ENCODE peak calls at places on chromosomes 4 and X, in ten cellular contexts. Z is activated CD4-positive, alpha-beta T cell treated with anti-CD3 and anti-CD28 coated beads, Interleukin-2, amount 50 U/mL, for 1 hour; F is NAMALWA; M is A549; W is NCI-H748 treated with DMSO at 0.1 percent for 48 hours; X is stimulated activated naive CD8-positive, alpha-beta T cell treated with anti-CD3 and anti-CD28 coated beads, Interleukin-15, Interleukin-2, amounts not matched to agents 100 U/mL and 50 U/mL, for 24 hours; B is NCI-H1436 treated with DMSO at 0.1 percent for 48 hours; R is SIG-M5; N is endodermal cell; J is CD4-positive, CD25-positive, alpha-beta regulatory T cell. I is an unnamed sample.

GRCh38 chrX:20056704-20057103 is 60.0 kb downstream of the MAP7D2 start:
- DNase-seq in R (no peak), M (no peak), B (peak; percentile 8), Z (no peak), X (no peak), F (no peak), W (no peak), J (no peak), N (no peak), I (no peak)

GRCh38 chr4:14864365-14864762 is 137.9 kb upstream of the CPEB2 start:
- DNase-seq in R (no peak), N (no peak), X (no peak), B (no peak), M (no peak), F (no peak), J (no peak), Z (no peak), W (no peak), I (no peak)

GRCh38 chr4:29596228-29596627 is 1123.9 kb upstream of the PCDH7 start:
- DNase-seq in X (no peak), W (no peak), J (no peak), F (no peak), Z (no peak), B (no peak), M (no peak), N (no peak), R (no peak), I (no peak)

GRCh38 chr4:1411436-1412375 is 5.5 kb upstream of the NKX1-1 start:
- DNase-seq in W (no peak), M (no peak), N (peak; percentile 51), X (no peak), R (no peak), B (no peak), J (no peak), Z (no peak), F (peak; percentile 11), I (no peak)

GRCh38 chrX:39476596-39476995 is 621.2 kb downstream of the BCOR start:
- DNase-seq in N (peak; percentile 76), W (no peak), F (no peak), Z (no peak), M (no peak), R (no peak), X (no peak), B (no peak), J (no peak), I (no peak)

GRCh38 chrX:78652971-78653822 is 5.9 kb downstream of the RTL3 start:
- DNase-seq in R (peak; percentile 60), X (no peak), W (no peak), F (peak; percentile 15), J (peak; percentile 23), N (no peak), M (peak; percentile 11), Z (no peak), B (no peak), I (no peak)

GRCh38 chrX:80812176-80812575 is 2.5 kb upstream of the BRWD3 start:
- DNase-seq in Z (peak; percentile 20), B (no peak), M (no peak), R (no peak), N (peak; percentile 75), F (peak; percentile 59), X (peak; percentile 29), J (peak; percentile 43), W (no peak), I (no peak)

GRCh38 chrX:39327255-39327654 is 526.0 kb downstream of the MID1IP1 start:
- DNase-seq in M (no peak), F (no peak), N (no peak), J (peak; percentile 62), X (no peak), W (no peak), B (no peak), R (no peak), Z (peak; percentile 32), I (no peak)

GRCh38 chr4:23881052-23881501 is 8.8 kb downstream of the PPARGC1A start:
- DNase-seq in Z (no peak), B (no peak), M (no peak), N (no peak), F (no peak), X (no peak), W (no peak), R (no peak), J (no peak), I (no peak)

GRCh38 chr4:174828845-174829701 is at the start of gene GLRA3:
- DNase-seq in F (peak; percentile 90), Z (no peak), B (peak; percentile 86), R (no peak), J (peak; percentile 15), N (peak; percentile 99), W (peak; percentile 87), M (peak; percentile 67), X (peak; percentile 6), I (peak; percentile 62)

GRCh38 chrX:131288738-131289511 is at the start of gene IGSF1:
- DNase-seq in M (no peak), W (no peak), J (no peak), N (peak; percentile 92), F (no peak), X (no peak), Z (no peak), R (no peak), B (no peak), I (no peak)

GRCh38 chr4:45527160-45527559 is 596.7 kb downstream of the GABRG1 start:
- DNase-seq in M (no peak), J (no peak), B (no peak), Z (no peak), F (no peak), N (no peak), X (no peak), W (no peak), R (no peak), I (no peak)

GRCh38 chrX:123188081-123188480 is 4.0 kb downstream of the GRIA3 start:
- DNase-seq in J (no peak), X (no peak), N (no peak), B (no peak), Z (no peak), F (no peak), M (no peak), R (no peak), W (no peak), I (no peak)

GRCh38 chrX:119605398-119605738 is 856 bp downstream of the NKRF start:
- DNase-seq in J (peak; percentile 25), R (no peak), N (no peak), X (peak; percentile 19), Z (no peak), B (no peak), M (peak; percentile 28), F (no peak), W (peak; percentile 12), I (peak; percentile 35)

GRCh38 chr4:98663226-98664006 is 5.0 kb upstream of the TSPAN5 start:
- DNase-seq in B (no peak), M (no peak), R (no peak), J (peak; percentile 91), N (no peak), Z (peak; percentile 32), F (no peak), W (no peak), X (peak; percentile 72), I (no peak)

GRCh38 chr4:96395747-96396146 is 555.9 kb downstream of the PDHA2 start:
- DNase-seq in W (no peak), R (no peak), N (no peak), X (no peak), F (no peak), Z (no peak), B (no peak), J (no peak), M (no peak), I (no peak)

GRCh38 chrX:2955838-2956237 is 26.7 kb upstream of the ARSD start:
- DNase-seq in B (no peak), F (no peak), N (no peak), X (no peak), R (no peak), Z (no peak), W (no peak), M (no peak), J (no peak), I (no peak)

GRCh38 chr4:106615961-106616360 is 247.4 kb upstream of the GIMD1 start:
- DNase-seq in Z (no peak), N (no peak), R (no peak), J (no peak), X (no peak), W (no peak), B (no peak), F (no peak), M (no peak), I (no peak)

GRCh38 chr4:85166318-85166717 is 199.8 kb upstream of the WDFY3 start:
- DNase-seq in M (no peak), J (no peak), R (no peak), B (no peak), N (no peak), X (no peak), Z (no peak), F (no peak), W (no peak), I (no peak)

GRCh38 chrX:96407043-96407442 is 277.6 kb upstream of the DIAPH2 start:
- DNase-seq in M (peak; percentile 4), N (peak; percentile 38), W (no peak), R (no peak), Z (no peak), J (no peak), F (no peak), X (no peak), B (no peak), I (no peak)

GRCh38 chr4:166277851-166278250 is 404.8 kb downstream of the TLL1 start:
- DNase-seq in J (no peak), F (no peak), N (no peak), Z (no peak), W (no peak), X (no peak), B (no peak), R (no peak), M (no peak), I (no peak)

GRCh38 chr4:171847751-171848150 is 34.5 kb downstream of the GALNTL6 start:
- DNase-seq in Z (no peak), N (no peak), F (no peak), J (no peak), B (no peak), W (no peak), M (no peak), R (no peak), X (no peak), I (no peak)

GRCh38 chr4:75141162-75141561 is 208.2 kb downstream of the PARM1 start:
- DNase-seq in J (no peak), Z (no peak), X (no peak), N (no peak), F (no peak), R (no peak), B (no peak), M (no peak), W (no peak), I (no peak)

GRCh38 chr4:163544407-163545038 is 50.0 kb downstream of the TMA16 start:
- DNase-seq in X (peak; percentile 67), F (peak; percentile 78), Z (peak; percentile 57), B (no peak), N (peak; percentile 82), R (peak; percentile 22), J (peak; percentile 68), W (no peak), M (peak; percentile 50), I (peak; percentile 37)

GRCh38 chr4:7325541-7325940 is 109.2 kb downstream of the PSAPL1 start:
- DNase-seq in F (no peak), B (no peak), Z (no peak), R (no peak), J (no peak), M (no peak), X (no peak), N (no peak), W (no peak), I (no peak)

GRCh38 chr4:173074501-173074946 is 94.1 kb upstream of the GALNT7 start:
- DNase-seq in F (no peak), Z (no peak), J (no peak), X (no peak), M (peak; percentile 18), B (no peak), W (no peak), R (no peak), N (peak; percentile 90), I (peak; percentile 54)

GRCh38 chrX:15398874-15399273 is 14.7 kb upstream of the VEGFD start:
- DNase-seq in N (no peak), X (no peak), J (no peak), F (no peak), Z (no peak), R (no peak), M (no peak), B (no peak), W (no peak), I (no peak)

GRCh38 chr4:125390126-125390525 is 75.4 kb downstream of the FAT4 start:
- DNase-seq in W (no peak), F (no peak), R (no peak), M (no peak), N (no peak), J (no peak), X (no peak), B (no peak), Z (no peak), I (no peak)

I was measured in NCI-H146.